ENCODE peak calls at places on chromosomes 11 and 22, in four cellular contexts. J, O, S and V are unnamed samples.
A peak's percentile ranks its signal among the peaks of the same experiment; 100 is the strongest.

GRCh38 chr11:71446942-71447688 is 1.1 kb downstream of the DHCR7 start:
- DNase-seq in J (no peak), O (no peak), S (no peak), V (peak; percentile 39)

GRCh38 chr22:42624551-42625106 is 9.9 kb upstream of the POLDIP3 start:
- DNase-seq in J (no peak), O (no peak), S (no peak), V (no peak)

GRCh38 chr22:50139843-50140415 is 30.6 kb upstream of the PANX2 start:
- DNase-seq in J (no peak), O (no peak), S (no peak), V (no peak)

GRCh38 chr22:16965083-16965482 is 42.9 kb downstream of the GAB4 start:
- DNase-seq in J (no peak), O (no peak), S (no peak), V (no peak)

GRCh38 chr11:86248609-86249008 is 4.1 kb downstream of the EED start:
- DNase-seq in J (no peak), O (no peak), S (no peak), V (no peak)

GRCh38 chr11:126392638-126393023 is 37.1 kb downstream of the ST3GAL4 start:
- DNase-seq in J (no peak), O (no peak), S (no peak), V (no peak)

GRCh38 chr11:78698612-78699011 is 123.9 kb upstream of the NARS2 start:
- DNase-seq in J (peak; percentile 69), O (no peak), S (no peak), V (no peak)

GRCh38 chr11:77111946-77112345 is 9.3 kb downstream of the OMP start:
- DNase-seq in J (no peak), O (no peak), S (no peak), V (no peak)

GRCh38 chr11:3894128-3894731 is 38.8 kb downstream of the STIM1 start:
- DNase-seq in J (no peak), O (no peak), S (no peak), V (no peak)

GRCh38 chr11:12457030-12457600 is 79.7 kb downstream of the PARVA start:
- DNase-seq in J (no peak), O (no peak), S (no peak), V (no peak)

GRCh38 chr22:18994780-18995711 is 59.0 kb upstream of the PRODH start:
- DNase-seq in J (no peak), O (no peak), S (no peak), V (no peak)

GRCh38 chr11:65182258-65183170 is 786 bp downstream of the CAPN1 start:
- DNase-seq in J (peak; percentile 72), O (no peak), S (no peak), V (no peak)

GRCh38 chr11:119912214-119912613 is 183.2 kb upstream of the NECTIN1 start:
- DNase-seq in J (no peak), O (peak; percentile 15), S (no peak), V (no peak)

GRCh38 chr11:2807801-2808241 is 77.8 kb downstream of the CDKN1C start:
- DNase-seq in J (peak; percentile 62), O (no peak), S (no peak), V (no peak)